ENCODE peak calls at places on chromosome 1, in eight cellular contexts. I, N, Q, D, Y, V, X and W are unnamed samples.

GRCh38 chr1:9606458-9606857 is 17.7 kb downstream of the TMEM201 start:
- DNase-seq in I (no peak), N (no peak), Q (no peak), D (no peak), Y (no peak), V (no peak), X (no peak), W (no peak)

GRCh38 chr1:245588250-245588649 is 433.5 kb downstream of the KIF26B start:
- DNase-seq in I (no peak), N (no peak), Q (no peak), D (no peak), Y (no peak), V (no peak), X (no peak), W (no peak)

GRCh38 chr1:153140484-153140883 is 10.2 kb downstream of the SPRR2G start:
- DNase-seq in I (no peak), N (no peak), Q (no peak), D (no peak), Y (no peak), V (no peak), X (no peak), W (no peak)

GRCh38 chr1:115976062-115976899 is at the start of gene SLC22A15:
- DNase-seq in I (peak; percentile 77), N (peak; percentile 47), Q (peak; percentile 46), D (peak; percentile 58), Y (peak; percentile 88), V (no peak), X (no peak), W (no peak)

GRCh38 chr1:161502181-161502580 is 3.1 kb upstream of the FCGR2A start:
- DNase-seq in I (no peak), N (no peak), Q (no peak), D (no peak), Y (no peak), V (no peak), X (no peak), W (no peak)

GRCh38 chr1:248756151-248756550 is 592 bp upstream of the LYPD8 start:
- DNase-seq in I (no peak), N (no peak), Q (no peak), D (no peak), Y (no peak), V (no peak), X (no peak), W (no peak)

GRCh38 chr1:81802601-81803422 is 2.1 kb downstream of the ADGRL2 start:
- DNase-seq in I (peak; percentile 70), N (peak; percentile 58), Q (peak; percentile 49), D (peak; percentile 58), Y (no peak), V (no peak), X (peak; percentile 94), W (no peak)

GRCh38 chr1:118101445-118101844 is 83.6 kb downstream of the SPAG17 start:
- DNase-seq in I (no peak), N (peak; percentile 81), Q (no peak), D (peak; percentile 81), Y (no peak), V (no peak), X (no peak), W (no peak)

GRCh38 chr1:33500547-33500946 is 28.1 kb downstream of the ZSCAN20 start:
- DNase-seq in I (no peak), N (no peak), Q (peak; percentile 8), D (no peak), Y (no peak), V (no peak), X (no peak), W (no peak)

GRCh38 chr1:29831500-29832117 is 595.3 kb downstream of the PTPRU start:
- DNase-seq in I (peak; percentile 20), N (no peak), Q (no peak), D (no peak), Y (no peak), V (no peak), X (no peak), W (no peak)

GRCh38 chr1:205658943-205659581 is 21.2 kb downstream of the SLC45A3 start:
- DNase-seq in I (peak; percentile 94), N (peak; percentile 49), Q (peak; percentile 74), D (no peak), Y (no peak), V (peak; percentile 46), X (peak; percentile 88), W (peak; percentile 72)

GRCh38 chr1:232793944-232794343 is 11.3 kb upstream of the MAP10 start:
- DNase-seq in I (no peak), N (peak; percentile 51), Q (no peak), D (peak; percentile 43), Y (peak; percentile 11), V (no peak), X (no peak), W (no peak)
- TF ChIP-seq CTCF in I (no peak), N (peak; percentile 30), Q (no peak), D (peak; percentile 58), Y (no peak), V (no peak), X (peak; percentile 59), W (no peak)

GRCh38 chr1:5120559-5120958 is 466.1 kb downstream of the AJAP1 start:
- DNase-seq in I (no peak), N (no peak), Q (no peak), D (no peak), Y (no peak), V (no peak), X (no peak), W (no peak)

GRCh38 chr1:5125208-5125607 is 470.8 kb downstream of the AJAP1 start:
- DNase-seq in I (no peak), N (no peak), Q (no peak), D (no peak), Y (no peak), V (no peak), X (no peak), W (no peak)

DNA sequence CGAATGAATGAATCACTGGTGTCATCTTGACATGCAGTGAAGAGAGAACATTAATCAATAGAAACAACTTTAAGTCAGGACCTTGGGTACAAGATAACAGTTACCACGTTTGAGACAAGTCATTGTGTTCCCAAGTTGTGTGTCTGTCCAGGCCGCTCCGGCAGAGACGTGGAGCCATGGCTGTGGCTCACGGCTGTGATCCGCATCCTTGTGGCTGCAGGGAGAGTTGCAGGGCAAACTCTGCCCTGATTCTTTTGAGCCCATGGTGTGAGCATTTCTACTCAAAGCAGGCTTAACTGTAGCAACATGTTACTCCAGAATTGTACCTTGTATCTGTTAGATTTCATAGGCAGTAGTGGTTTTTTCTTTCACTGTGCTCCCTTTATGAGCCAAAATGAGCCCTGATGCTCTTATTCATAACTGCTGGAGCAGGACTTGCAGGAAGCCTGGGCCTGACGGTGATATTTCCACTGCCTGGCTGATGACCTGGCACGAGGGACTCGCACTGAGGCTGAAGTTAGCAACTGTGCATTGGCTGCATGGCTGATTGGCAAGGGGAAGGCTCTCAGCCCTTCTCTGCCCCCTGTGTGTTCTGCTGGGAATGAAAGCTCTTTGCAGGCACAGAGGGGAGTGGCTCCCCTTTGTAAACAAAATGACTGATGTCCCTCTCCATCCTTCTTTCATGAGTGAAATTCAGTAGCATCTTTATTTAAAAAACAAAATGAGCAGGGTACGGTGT is 465.3 kb downstream of the AJAP1 start:
- DNase-seq in I (peak; percentile 52), N (no peak), Q (no peak), D (no peak), Y (no peak), V (no peak), X (no peak), W (no peak)
- TF ChIP-seq CTCF in I (peak; percentile 77), N (no peak), Q (peak; percentile 23), D (no peak), Y (no peak), V (peak; percentile 17), X (no peak), W (no peak)

GRCh38 chr1:71521655-71522264 is 440.9 kb upstream of the ZRANB2 start:
- DNase-seq in I (no peak), N (peak; percentile 61), Q (peak; percentile 14), D (peak; percentile 10), Y (no peak), V (peak; percentile 2), X (no peak), W (no peak)
- TF ChIP-seq CTCF in I (no peak), N (peak; percentile 84), Q (peak; percentile 59), D (peak; percentile 55), Y (peak; percentile 63), V (peak; percentile 42), X (peak; percentile 81), W (no peak)

GRCh38 chr1:17416389-17416788 is 23.1 kb downstream of the RCC2 start:
- DNase-seq in I (no peak), N (no peak), Q (no peak), D (no peak), Y (no peak), V (no peak), X (no peak), W (no peak)
- TF ChIP-seq CTCF in I (no peak), N (no peak), Q (no peak), D (no peak), Y (no peak), V (no peak), X (no peak), W (no peak)

DNA sequence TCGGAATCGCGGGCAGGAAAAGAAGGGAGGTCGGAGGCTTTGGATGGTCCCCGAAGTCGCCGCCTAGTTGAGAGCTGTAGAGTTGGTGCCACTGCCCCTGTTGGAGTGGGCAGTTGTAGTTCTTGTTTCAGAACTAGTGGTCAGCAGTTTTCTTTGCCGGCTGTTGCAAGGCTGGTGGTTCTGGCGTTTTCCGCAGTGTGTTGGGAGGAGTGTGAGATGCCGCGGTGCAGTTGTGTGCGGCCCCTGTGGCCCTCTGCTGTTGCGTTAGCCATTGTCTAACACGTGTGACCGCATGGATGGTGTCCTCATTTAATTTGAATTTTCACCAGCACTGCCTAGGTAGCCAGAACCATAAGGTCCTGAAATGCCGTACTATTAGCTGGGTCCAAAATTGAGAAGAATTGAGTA is 1.4 kb downstream of the ARF1 start:
- DNase-seq in I (no peak), N (no peak), Q (no peak), D (no peak), Y (no peak), V (no peak), X (no peak), W (no peak)
- TF ChIP-seq CTCF in I (no peak), N (no peak), Q (no peak), D (no peak), Y (no peak), V (no peak), X (peak; percentile 48), W (no peak)

DNA sequence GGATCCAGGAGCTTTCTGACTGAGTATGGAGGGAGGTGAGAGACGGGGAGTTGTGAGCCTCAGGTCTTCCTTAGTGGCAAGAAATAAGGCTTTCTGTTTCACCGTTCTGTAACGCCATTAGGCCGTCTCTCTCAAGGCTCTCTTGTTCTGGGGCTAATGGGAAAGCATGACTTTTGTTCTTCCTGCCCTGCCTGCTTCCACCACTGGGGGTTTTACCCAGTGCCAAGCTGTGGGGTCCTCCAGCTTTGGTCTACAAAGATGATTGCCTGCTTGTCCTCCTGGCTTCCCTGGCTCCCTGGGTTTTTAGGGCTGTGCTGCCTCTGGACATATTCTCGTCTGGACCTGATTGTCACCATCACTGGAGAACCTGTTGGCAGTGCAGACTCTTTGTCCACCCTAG is 74.8 kb upstream of the TINAGL1 start:
- DNase-seq in I (no peak), N (no peak), Q (no peak), D (no peak), Y (no peak), V (no peak), X (no peak), W (no peak)
- TF ChIP-seq CTCF in I (peak; percentile 28), N (peak; percentile 17), Q (peak; percentile 42), D (no peak), Y (no peak), V (peak; percentile 8), X (peak; percentile 26), W (no peak)